ENCODE peak calls at places on chromosomes 4 and X, in six cellular contexts. A, J, L, E, R and V are unnamed samples.
A peak's percentile ranks its signal among the peaks of the same experiment; 100 is the strongest.

GRCh38 chr4:47415719-47416118 is 47.8 kb downstream of the COMMD8 start:
- DNase-seq in E (no peak), R (no peak), J (no peak), A (no peak), L (no peak), V (no peak)

GRCh38 chr4:699816-700580 is 5.6 kb upstream of the PCGF3 start:
- DNase-seq in L (no peak), E (no peak), J (no peak), R (no peak), A (no peak), V (no peak)

GRCh38 chrX:151692825-151693224 is 2.4 kb upstream of the PRRG3 start:
- DNase-seq in R (no peak), A (no peak), E (no peak), J (no peak), L (no peak), V (no peak)

GRCh38 chr4:168380290-168380689 is 61.7 kb upstream of the DDX60 start:
- DNase-seq in L (no peak), J (no peak), A (no peak), R (no peak), E (no peak), V (no peak)

GRCh38 chr4:74311696-74312313 is 3.5 kb downstream of the EPGN start:
- DNase-seq in A (peak; percentile 16), J (peak; percentile 54), R (peak; percentile 60), L (no peak), E (peak; percentile 82), V (peak; percentile 74)

GRCh38 chr4:145218251-145218650 is 37.9 kb upstream of the OTUD4 start:
- DNase-seq in R (no peak), E (peak; percentile 24), L (no peak), J (no peak), A (no peak), V (no peak)

GRCh38 chr4:86927843-86928395 is 6.9 kb upstream of the AFF1 start:
- DNase-seq in J (peak; percentile 37), L (no peak), R (peak; percentile 88), A (no peak), E (peak; percentile 98), V (peak; percentile 98)

GRCh38 chrX:77447339-77448149 is at the start of gene FGF16:
- DNase-seq in E (no peak), L (no peak), R (no peak), J (no peak), A (no peak), V (no peak)

GRCh38 chr4:8391972-8392371 is 48.6 kb downstream of the ACOX3 start:
- DNase-seq in E (peak; percentile 93), L (no peak), A (peak; percentile 28), J (peak; percentile 67), R (peak; percentile 91), V (peak; percentile 78)

GRCh38 chr4:45482346-45482745 is 641.5 kb downstream of the GABRG1 start:
- DNase-seq in A (no peak), R (no peak), L (no peak), J (no peak), E (no peak), V (no peak)

GRCh38 chr4:70936200-70936787 is 34.1 kb downstream of the MOB1B start:
- DNase-seq in L (no peak), E (no peak), R (no peak), A (no peak), J (no peak), V (no peak)

GRCh38 chrX:153727108-153727931 is 2.7 kb downstream of the ABCD1 start:
- DNase-seq in E (no peak), J (peak; percentile 62), R (no peak), A (peak; percentile 66), L (no peak), V (no peak)

GRCh38 chrX:69503835-69504625 is at the start of gene NALF2:
- DNase-seq in R (peak; percentile 43), A (peak; percentile 32), J (no peak), L (no peak), E (peak; percentile 70), V (peak; percentile 35)

GRCh38 chr4:33577798-33578197 is 2666.5 kb downstream of the ARAP2 start:
- DNase-seq in E (no peak), R (no peak), L (no peak), J (no peak), A (no peak), V (no peak)

GRCh38 chr4:39719804-39720580 is 22.1 kb downstream of the UBE2K start:
- DNase-seq in E (no peak), A (no peak), R (no peak), L (no peak), J (no peak), V (peak; percentile 38)

GRCh38 chr4:26687728-26688127 is 103.8 kb downstream of the TBC1D19 start:
- DNase-seq in A (no peak), E (peak; percentile 74), J (peak; percentile 47), R (peak; percentile 77), L (no peak), V (peak; percentile 11)

GRCh38 chrX:86002076-86002896 is 45.1 kb downstream of the CHM start:
- DNase-seq in L (no peak), A (no peak), R (peak; percentile 0), E (peak; percentile 24), J (peak; percentile 38), V (peak; percentile 72)

GRCh38 chrX:147859666-147860065 is 52.1 kb upstream of the FMR1 start:
- DNase-seq in J (no peak), A (no peak), R (no peak), E (no peak), L (no peak), V (no peak)

GRCh38 chr4:53150631-53151488 is 215.0 kb downstream of the SCFD2 start:
- DNase-seq in R (no peak), L (no peak), E (peak; percentile 21), J (no peak), A (no peak), V (peak; percentile 39)

GRCh38 chrX:122582280-122582679 is 601.8 kb upstream of the GRIA3 start:
- DNase-seq in L (no peak), J (no peak), A (no peak), R (peak; percentile 79), E (no peak), V (no peak)

GRCh38 chrX:153626025-153626633 is 20.9 kb upstream of the DUSP9 start:
- DNase-seq in J (no peak), E (no peak), A (no peak), L (no peak), R (no peak), V (no peak)

GRCh38 chrX:31061091-31061490 is 10.8 kb downstream of the FTHL17 start:
- DNase-seq in L (no peak), R (no peak), J (no peak), E (no peak), A (no peak), V (no peak)

GRCh38 chr4:21716526-21716925 is 232.0 kb downstream of the KCNIP4 start:
- DNase-seq in A (no peak), L (no peak), E (no peak), R (no peak), J (no peak), V (no peak)

GRCh38 chr4:150368667-150369066 is 213.3 kb upstream of the MAB21L2 start:
- DNase-seq in A (no peak), L (no peak), J (no peak), E (no peak), R (no peak), V (peak; percentile 27)